ENCODE peak calls at places on chromosome 6, in seven cellular contexts. One of them, this sample, is unnamed.

GRCh38 chr6:135402311-135402710 is 95.2 kb downstream of the AHI1 start:
- DNase-seq in H1: no peak
- DNase-seq in neuronal stem cell: no peak
- DNase-seq in mesendoderm: no peak
- DNase-seq in mesenchymal stem cell: no peak
- DNase-seq in IMR-90: no peak
- DNase-seq in H9: no peak
- DNase-seq in this sample: no peak

GRCh38 chr6:37038297-37039198 is 33.1 kb downstream of the FGD2 start:
- DNase-seq in H1: no peak
- DNase-seq in neuronal stem cell: no peak
- DNase-seq in mesendoderm: no peak
- DNase-seq in mesenchymal stem cell: no peak
- DNase-seq in IMR-90: peak; percentile 28
- DNase-seq in H9: no peak
- DNase-seq in this sample: no peak

GRCh38 chr6:2021713-2022125 is 223.7 kb downstream of the GMDS start:
- DNase-seq in H1: no peak
- DNase-seq in neuronal stem cell: peak; percentile 14
- DNase-seq in mesendoderm: no peak
- DNase-seq in mesenchymal stem cell: peak; percentile 7
- DNase-seq in IMR-90: peak; percentile 77
- DNase-seq in H9: no peak
- DNase-seq in this sample: no peak

GRCh38 chr6:72328775-72329174 is 293.1 kb upstream of the KCNQ5 start:
- DNase-seq in H1: no peak
- DNase-seq in neuronal stem cell: no peak
- DNase-seq in mesendoderm: no peak
- DNase-seq in mesenchymal stem cell: no peak
- DNase-seq in IMR-90: no peak
- DNase-seq in H9: no peak
- DNase-seq in this sample: no peak

GRCh38 chr6:76644231-76644630 is 571.8 kb upstream of the IMPG1 start:
- DNase-seq in H1: no peak
- DNase-seq in neuronal stem cell: no peak
- DNase-seq in mesendoderm: no peak
- DNase-seq in mesenchymal stem cell: no peak
- DNase-seq in IMR-90: no peak
- DNase-seq in H9: no peak
- DNase-seq in this sample: peak; percentile 20

GRCh38 chr6:124984668-124985338 is 22.6 kb downstream of the RNF217 start:
- DNase-seq in H1: no peak
- DNase-seq in neuronal stem cell: no peak
- DNase-seq in mesendoderm: no peak
- DNase-seq in mesenchymal stem cell: peak; percentile 45
- DNase-seq in IMR-90: peak; percentile 78
- DNase-seq in H9: no peak
- DNase-seq in this sample: no peak

GRCh38 chr6:5115168-5115567 is 30.0 kb downstream of the PPP1R3G start:
- DNase-seq in H1: no peak
- DNase-seq in neuronal stem cell: no peak
- DNase-seq in mesendoderm: no peak
- DNase-seq in mesenchymal stem cell: no peak
- DNase-seq in IMR-90: peak; percentile 31
- DNase-seq in H9: no peak
- DNase-seq in this sample: peak; percentile 64

GRCh38 chr6:161943561-161943960 is 669.7 kb upstream of the AGPAT4 start:
- DNase-seq in H1: no peak
- DNase-seq in neuronal stem cell: no peak
- DNase-seq in mesendoderm: no peak
- DNase-seq in mesenchymal stem cell: no peak
- DNase-seq in IMR-90: no peak
- DNase-seq in H9: no peak
- DNase-seq in this sample: peak; percentile 40

GRCh38 chr6:83378621-83379388 is 52.0 kb downstream of the ME1 start:
- DNase-seq in H1: no peak
- DNase-seq in neuronal stem cell: no peak
- DNase-seq in mesendoderm: no peak
- DNase-seq in mesenchymal stem cell: peak; percentile 80
- DNase-seq in IMR-90: peak; percentile 76
- DNase-seq in H9: no peak
- DNase-seq in this sample: no peak

GRCh38 chr6:79868098-79868722 is 79.1 kb downstream of the ELOVL4 start:
- DNase-seq in H1: no peak
- DNase-seq in neuronal stem cell: peak; percentile 81
- DNase-seq in mesendoderm: peak; percentile 90
- DNase-seq in mesenchymal stem cell: peak; percentile 75
- DNase-seq in IMR-90: peak; percentile 62
- DNase-seq in H9: peak; percentile 38
- DNase-seq in this sample: peak; percentile 87

GRCh38 chr6:6724319-6725119 is 136.0 kb downstream of the LY86 start:
- DNase-seq in H1: peak; percentile 57
- DNase-seq in neuronal stem cell: peak; percentile 69
- DNase-seq in mesendoderm: peak; percentile 89
- DNase-seq in mesenchymal stem cell: peak; percentile 84
- DNase-seq in IMR-90: peak; percentile 76
- DNase-seq in H9: peak; percentile 80
- DNase-seq in this sample: peak; percentile 50

GRCh38 chr6:137349856-137350830 is 131.0 kb upstream of the IFNGR1 start:
- DNase-seq in H1: no peak
- DNase-seq in neuronal stem cell: no peak
- DNase-seq in mesendoderm: no peak
- DNase-seq in mesenchymal stem cell: no peak
- DNase-seq in IMR-90: no peak
- DNase-seq in H9: no peak
- DNase-seq in this sample: no peak

GRCh38 chr6:159075506-159076100 is 30.8 kb upstream of the TAGAP start:
- DNase-seq in H1: no peak
- DNase-seq in neuronal stem cell: no peak
- DNase-seq in mesendoderm: no peak
- DNase-seq in mesenchymal stem cell: no peak
- DNase-seq in IMR-90: no peak
- DNase-seq in H9: no peak
- DNase-seq in this sample: no peak

GRCh38 chr6:160742090-160742489 is 40.0 kb downstream of the PLG start:
- DNase-seq in H1: no peak
- DNase-seq in neuronal stem cell: no peak
- DNase-seq in mesendoderm: no peak
- DNase-seq in mesenchymal stem cell: no peak
- DNase-seq in IMR-90: no peak
- DNase-seq in H9: no peak
- DNase-seq in this sample: no peak

GRCh38 chr6:136090929-136091328 is 159.2 kb downstream of the MTFR2 start:
- DNase-seq in H1: no peak
- DNase-seq in neuronal stem cell: no peak
- DNase-seq in mesendoderm: no peak
- DNase-seq in mesenchymal stem cell: no peak
- DNase-seq in IMR-90: no peak
- DNase-seq in H9: no peak
- DNase-seq in this sample: no peak

GRCh38 chr6:143822584-143823024 is 20.5 kb upstream of the LTV1 start:
- DNase-seq in H1: no peak
- DNase-seq in neuronal stem cell: no peak
- DNase-seq in mesendoderm: peak; percentile 48
- DNase-seq in mesenchymal stem cell: peak; percentile 13
- DNase-seq in IMR-90: peak; percentile 35
- DNase-seq in H9: no peak
- DNase-seq in this sample: peak; percentile 66

GRCh38 chr6:106383573-106383972 is 23.1 kb downstream of the CRYBG1 start:
- DNase-seq in H1: no peak
- DNase-seq in neuronal stem cell: no peak
- DNase-seq in mesendoderm: no peak
- DNase-seq in mesenchymal stem cell: no peak
- DNase-seq in IMR-90: no peak
- DNase-seq in H9: no peak
- DNase-seq in this sample: peak; percentile 78

GRCh38 chr6:10409160-10409765 is 5.6 kb downstream of the TFAP2A start:
- DNase-seq in H1: no peak
- DNase-seq in neuronal stem cell: no peak
- DNase-seq in mesendoderm: peak; percentile 35
- DNase-seq in mesenchymal stem cell: no peak
- DNase-seq in IMR-90: no peak
- DNase-seq in H9: no peak
- DNase-seq in this sample: no peak

GRCh38 chr6:34237316-34237721 is 646 bp downstream of the HMGA1 start:
- DNase-seq in H1: no peak
- DNase-seq in neuronal stem cell: no peak
- DNase-seq in mesendoderm: no peak
- DNase-seq in mesenchymal stem cell: no peak
- DNase-seq in IMR-90: no peak
- DNase-seq in H9: no peak
- DNase-seq in this sample: no peak
- H2AK5ac ChIP-seq in H1: no peak overlapping the region
- H2AK5ac ChIP-seq in neuronal stem cell: peak overlapping the region; percentile 88
- H2AK5ac ChIP-seq in mesendoderm: no peak overlapping the region
- H2AK5ac ChIP-seq in mesenchymal stem cell: no peak overlapping the region
- H2AK5ac ChIP-seq in IMR-90: no peak overlapping the region
- H2AK5ac ChIP-seq in H9: no peak overlapping the region
- H2AK5ac ChIP-seq in this sample: peak overlapping the region; percentile 52

DNA sequence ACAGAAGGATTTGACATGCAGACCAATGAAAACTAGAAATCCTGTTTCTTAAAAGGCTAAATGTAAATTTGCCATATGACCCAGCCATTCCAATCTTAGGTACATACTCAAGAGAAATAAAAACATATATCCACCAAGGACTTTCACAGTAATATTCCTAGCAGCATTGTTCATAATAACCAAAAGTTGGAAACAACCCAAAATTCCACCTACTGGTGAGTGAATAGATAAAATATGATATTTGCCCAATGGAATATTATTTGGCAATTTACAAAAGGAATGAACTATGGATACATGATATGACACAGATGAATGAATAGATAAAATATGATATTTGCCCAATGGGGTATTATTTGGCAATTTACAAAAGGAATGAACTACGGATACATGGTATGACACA is 22.7 kb downstream of the MTCL3 start:
- DNase-seq in H1: no peak
- DNase-seq in neuronal stem cell: no peak
- DNase-seq in mesendoderm: no peak
- DNase-seq in mesenchymal stem cell: no peak
- DNase-seq in IMR-90: peak; percentile 25
- DNase-seq in H9: no peak
- DNase-seq in this sample: no peak
- H2BK5ac ChIP-seq in H1: no peak overlapping the region
- H2BK5ac ChIP-seq in neuronal stem cell: no peak overlapping the region
- H2BK5ac ChIP-seq in mesendoderm: no peak overlapping the region
- H2BK5ac ChIP-seq in mesenchymal stem cell: no peak overlapping the region
- H2BK5ac ChIP-seq in IMR-90: no peak overlapping the region
- H2BK5ac ChIP-seq in H9: no peak overlapping the region
- H2BK5ac ChIP-seq in this sample: no peak overlapping the region

GRCh38 chr6:11485261-11485660 is 52.3 kb upstream of the TMEM170B start:
- DNase-seq in H1: no peak
- DNase-seq in neuronal stem cell: no peak
- DNase-seq in mesendoderm: no peak
- DNase-seq in mesenchymal stem cell: no peak
- DNase-seq in IMR-90: no peak
- DNase-seq in H9: no peak
- DNase-seq in this sample: no peak
- H2AK5ac ChIP-seq in H1: no peak overlapping the region
- H2AK5ac ChIP-seq in neuronal stem cell: no peak overlapping the region
- H2AK5ac ChIP-seq in mesendoderm: no peak overlapping the region
- H2AK5ac ChIP-seq in mesenchymal stem cell: no peak overlapping the region
- H2AK5ac ChIP-seq in IMR-90: no peak overlapping the region
- H2AK5ac ChIP-seq in H9: no peak overlapping the region
- H2AK5ac ChIP-seq in this sample: no peak overlapping the region

GRCh38 chr6:87261534-87261933 is 60.9 kb upstream of the SMIM8 start:
- DNase-seq in H1: no peak
- DNase-seq in neuronal stem cell: no peak
- DNase-seq in mesendoderm: no peak
- DNase-seq in mesenchymal stem cell: no peak
- DNase-seq in IMR-90: no peak
- DNase-seq in H9: no peak
- DNase-seq in this sample: no peak
- H2BK5ac ChIP-seq in H1: no peak overlapping the region
- H2BK5ac ChIP-seq in neuronal stem cell: no peak overlapping the region
- H2BK5ac ChIP-seq in mesendoderm: no peak overlapping the region
- H2BK5ac ChIP-seq in mesenchymal stem cell: no peak overlapping the region
- H2BK5ac ChIP-seq in IMR-90: no peak overlapping the region
- H2BK5ac ChIP-seq in H9: no peak overlapping the region
- H2BK5ac ChIP-seq in this sample: no peak overlapping the region

GRCh38 chr6:14953806-14954205 is 292.1 kb upstream of the JARID2 start:
- DNase-seq in H1: no peak
- DNase-seq in neuronal stem cell: no peak
- DNase-seq in mesendoderm: no peak
- DNase-seq in mesenchymal stem cell: no peak
- DNase-seq in IMR-90: no peak
- DNase-seq in H9: no peak
- DNase-seq in this sample: no peak
- H2AK5ac ChIP-seq in H1: peak overlapping the region; percentile 16
- H2AK5ac ChIP-seq in neuronal stem cell: no peak overlapping the region
- H2AK5ac ChIP-seq in mesendoderm: no peak overlapping the region
- H2AK5ac ChIP-seq in mesenchymal stem cell: no peak overlapping the region
- H2AK5ac ChIP-seq in IMR-90: peak overlapping the region; percentile 15
- H2AK5ac ChIP-seq in H9: no peak overlapping the region
- H2AK5ac ChIP-seq in this sample: no peak overlapping the region

GRCh38 chr6:139636391-139636790 is 261.9 kb upstream of the CITED2 start:
- DNase-seq in H1: no peak
- DNase-seq in neuronal stem cell: no peak
- DNase-seq in mesendoderm: no peak
- DNase-seq in mesenchymal stem cell: no peak
- DNase-seq in IMR-90: no peak
- DNase-seq in H9: no peak
- DNase-seq in this sample: peak; percentile 89
- H2BK5ac ChIP-seq in H1: no peak overlapping the region
- H2BK5ac ChIP-seq in neuronal stem cell: no peak overlapping the region
- H2BK5ac ChIP-seq in mesendoderm: no peak overlapping the region
- H2BK5ac ChIP-seq in mesenchymal stem cell: no peak overlapping the region
- H2BK5ac ChIP-seq in IMR-90: no peak overlapping the region
- H2BK5ac ChIP-seq in H9: no peak overlapping the region
- H2BK5ac ChIP-seq in this sample: peak overlapping the region; percentile 43

DNA sequence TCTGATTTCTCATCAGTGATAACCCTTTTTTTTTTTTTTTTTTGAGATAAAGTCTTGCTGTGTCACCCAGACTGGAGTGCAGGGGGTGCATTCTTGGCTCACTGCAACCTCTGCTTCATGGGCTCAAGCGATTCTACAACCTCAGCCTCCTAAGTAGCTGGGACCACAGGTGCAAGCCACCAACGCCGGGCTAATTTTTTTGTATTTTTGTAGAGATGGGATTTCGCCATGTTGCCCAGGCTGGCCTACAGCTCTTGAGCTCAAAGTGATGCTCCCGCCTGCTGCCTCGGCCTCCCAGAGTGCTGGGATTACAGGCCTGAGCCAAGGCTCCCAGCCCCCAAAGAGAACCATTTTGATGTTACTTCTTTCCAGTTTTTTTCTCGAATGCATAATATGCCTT is 2.2 kb downstream of the FABP7 start:
- DNase-seq in H1: no peak
- DNase-seq in neuronal stem cell: no peak
- DNase-seq in mesendoderm: no peak
- DNase-seq in mesenchymal stem cell: no peak
- DNase-seq in IMR-90: no peak
- DNase-seq in H9: no peak
- DNase-seq in this sample: no peak
- H2AK5ac ChIP-seq in H1: no peak overlapping the region
- H2AK5ac ChIP-seq in neuronal stem cell: no peak overlapping the region
- H2AK5ac ChIP-seq in mesendoderm: no peak overlapping the region
- H2AK5ac ChIP-seq in mesenchymal stem cell: no peak overlapping the region
- H2AK5ac ChIP-seq in IMR-90: no peak overlapping the region
- H2AK5ac ChIP-seq in H9: no peak overlapping the region
- H2AK5ac ChIP-seq in this sample: no peak overlapping the region

DNA sequence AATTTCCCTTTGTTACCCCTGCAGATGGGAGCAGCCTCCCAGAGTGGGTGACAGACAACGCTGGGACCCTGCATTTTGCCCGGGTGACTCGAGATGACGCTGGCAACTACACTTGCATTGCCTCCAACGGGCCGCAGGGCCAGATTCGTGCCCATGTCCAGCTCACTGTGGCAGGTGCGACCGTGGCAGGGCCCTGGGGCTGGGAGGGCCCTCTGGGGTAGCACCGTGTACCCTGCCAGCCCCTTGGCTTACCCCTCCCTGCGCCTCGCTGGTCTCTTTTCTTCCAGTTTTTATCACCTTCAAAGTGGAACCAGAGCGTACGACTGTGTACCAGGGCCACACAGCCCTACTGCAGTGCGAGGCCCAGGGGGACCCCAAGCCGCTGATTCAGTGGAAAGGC is 29.4 kb upstream of the SRF start:
- DNase-seq in H1: no peak
- DNase-seq in neuronal stem cell: no peak
- DNase-seq in mesendoderm: no peak
- DNase-seq in mesenchymal stem cell: no peak
- DNase-seq in IMR-90: no peak
- DNase-seq in H9: no peak
- DNase-seq in this sample: no peak
- H2BK5ac ChIP-seq in H1: peak overlapping the region; percentile 52
- H2BK5ac ChIP-seq in neuronal stem cell: no peak overlapping the region
- H2BK5ac ChIP-seq in mesendoderm: no peak overlapping the region
- H2BK5ac ChIP-seq in mesenchymal stem cell: no peak overlapping the region
- H2BK5ac ChIP-seq in IMR-90: no peak overlapping the region
- H2BK5ac ChIP-seq in H9: no peak overlapping the region
- H2BK5ac ChIP-seq in this sample: no peak overlapping the region